ENCODE peak calls at places on chromosomes 3 and 15, in four cellular contexts. G is SJSA1, V is mesendoderm, J is astrocyte. P is an unnamed sample. For H3K36me3, the result is how much of the 10 kb centered on the place peaks cover.

GRCh38 chr15:62067448-62068044 is 769 bp downstream of the C2CD4A start:
- DNase-seq in V (peak), G (peak), J (no peak), P (no peak)

GRCh38 chr15:59751552-59752413 is 62.7 kb upstream of the BNIP2 start:
- DNase-seq in G (peak), J (no peak), V (peak), P (peak)

GRCh38 chr3:183073839-183074615 is 25.3 kb downstream of the MCCC1 start:
- DNase-seq in J (no peak), G (peak), V (no peak), P (no peak)

GRCh38 chr3:73018298-73018697 is 21.7 kb downstream of the PPP4R2 start:
- DNase-seq in J (no peak), V (no peak), G (no peak), P (no peak)

GRCh38 chr15:25810631-25811077 is 52.5 kb downstream of the ATP10A start:
- DNase-seq in G (no peak), J (peak), V (peak), P (no peak)

GRCh38 chr3:46496745-46497555 is 826 bp upstream of the RTP3 start:
- DNase-seq in G (peak), V (peak), J (no peak), P (no peak)

GRCh38 chr3:112776000-112776399 is 70.7 kb downstream of the CD200R1L start:
- DNase-seq in V (no peak), J (peak), G (no peak), P (no peak)

GRCh38 chr3:28651159-28651558 is 302.5 kb upstream of the AZI2 start:
- DNase-seq in G (no peak), J (no peak), V (no peak), P (peak)

GRCh38 chr3:57006949-57007419 is 53.5 kb upstream of the SPATA12 start:
- DNase-seq in V (peak), G (no peak), J (peak), P (peak)

DNA sequence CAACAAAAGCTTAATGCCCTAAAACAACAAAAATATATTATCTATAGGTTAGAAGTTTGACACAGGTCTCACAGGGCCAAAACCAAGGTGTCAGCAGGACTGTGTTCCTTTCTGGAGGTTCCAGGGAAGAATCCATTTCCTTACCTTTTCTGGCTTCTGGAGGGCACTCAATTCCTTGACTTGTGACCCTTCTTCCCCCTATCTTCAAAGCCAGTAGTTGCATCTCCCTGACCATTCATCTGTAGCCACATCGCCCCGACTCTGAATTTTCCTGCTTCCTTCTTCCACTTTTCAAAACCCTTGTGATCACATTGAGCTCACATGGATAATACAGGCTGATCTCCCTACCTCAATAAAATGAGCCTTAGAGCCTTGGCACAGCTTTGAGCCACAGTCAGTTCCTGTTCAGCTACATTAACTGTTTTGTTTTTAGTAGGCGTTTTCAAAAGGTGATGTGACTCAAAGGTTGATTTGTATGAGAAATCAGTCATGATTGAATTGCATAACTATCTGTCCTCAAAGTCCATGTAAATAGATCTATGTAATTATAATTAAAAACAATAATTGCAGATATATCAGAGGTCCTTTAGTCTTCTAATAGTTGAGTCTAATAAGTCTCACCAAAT is 12.4 kb downstream of the PFN2 start:
- DNase-seq in V (peak), G (no peak), J (no peak), P (no peak)
- H3K36me3 ChIP-seq in V (under half), G (under half), J (under half), P (half or more)

GRCh38 chr15:42306681-42307080 is 33.4 kb upstream of the TMEM87A start:
- DNase-seq in G (no peak), V (no peak), J (no peak), P (no peak)
- H3K36me3 ChIP-seq in G (under half), V (under half), J (under half), P (under half)

DNA sequence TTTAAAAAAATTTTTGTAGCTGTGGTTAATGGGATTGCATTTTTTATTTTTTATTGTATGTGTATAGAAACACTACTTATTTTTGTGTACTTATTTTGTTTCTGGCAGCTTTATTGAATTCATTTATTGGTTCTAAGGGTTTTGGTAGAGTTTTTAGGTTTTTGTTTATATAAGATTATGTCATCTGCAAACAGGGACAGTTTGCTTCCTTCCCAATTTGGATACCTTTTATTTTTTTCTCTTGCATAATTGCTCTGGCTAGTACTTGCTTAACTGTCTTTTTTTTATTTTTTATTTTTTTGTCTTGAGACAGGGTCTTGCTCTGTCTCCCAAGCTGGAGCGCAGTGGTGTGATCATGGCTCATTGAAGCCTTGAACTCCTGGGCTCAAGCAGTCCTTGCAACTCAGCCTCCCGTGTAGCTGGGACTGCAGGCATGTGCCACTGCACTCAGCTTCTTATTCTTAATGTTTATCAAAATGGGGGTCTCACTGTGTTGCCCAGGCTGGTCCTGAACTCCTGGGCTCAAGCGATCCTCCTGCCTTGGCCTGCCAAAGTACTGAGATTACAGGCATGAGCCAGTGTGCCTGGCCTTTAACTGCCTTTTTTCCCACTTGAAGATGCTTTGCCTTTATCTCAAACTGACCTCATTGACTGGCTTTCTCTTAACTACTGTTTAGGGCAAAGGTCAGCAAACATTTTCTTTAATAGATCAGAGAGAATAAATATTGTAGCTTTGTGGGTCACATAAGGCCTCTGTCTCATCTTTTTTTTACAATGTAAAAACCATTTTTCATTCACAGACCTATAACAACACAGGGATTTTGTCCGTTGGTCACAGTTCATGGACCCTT is 8.6 kb downstream of the TFG start:
- DNase-seq in V (no peak), G (no peak), J (no peak), P (no peak)
- H3K36me3 ChIP-seq in V (under half), G (half or more), J (under half), P (half or more)

DNA sequence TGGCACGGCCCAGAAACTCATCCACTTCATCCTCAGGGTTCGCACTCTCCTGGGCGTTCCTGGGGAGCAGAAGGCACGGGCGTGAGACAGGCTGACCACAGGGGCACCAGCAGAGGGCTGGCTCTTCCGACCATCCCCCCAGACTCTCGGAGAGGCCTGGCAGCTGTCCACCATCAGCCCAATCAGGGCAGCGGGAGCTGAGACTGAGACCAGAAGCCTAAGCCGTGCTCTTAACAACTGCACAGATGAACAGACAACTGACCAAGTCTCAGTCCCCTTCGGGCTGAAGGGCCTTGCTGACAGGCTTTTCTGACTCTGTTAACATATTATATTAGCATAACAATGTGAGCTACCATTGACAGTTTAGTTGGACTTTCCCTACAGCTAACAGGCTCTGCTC is 118.0 kb downstream of the SEC22A start:
- DNase-seq in G (no peak), V (peak), J (no peak), P (peak)
- H3K36me3 ChIP-seq in G (under half), V (under half), J (under half), P (under half)

P was measured in SJCRH30.